ENCODE peak calls at places on chromosomes 4 and X, in six cellular contexts. O is heart left ventricle; D is astrocyte; G is lower lobe of right lung; Z is CD8-positive, alpha-beta T cell; S is choroid plexus epithelial cell. N is an unnamed sample.

GRCh38 chrX:153460826-153461225 is 9.6 kb downstream of the HAUS7 start:
- DNase-seq in Z (peak), S (peak), O (peak), G (peak), D (no peak), N (peak)

GRCh38 chr4:173217727-173218126 is 49.1 kb downstream of the GALNT7 start:
- DNase-seq in G (no peak), D (peak), O (no peak), Z (no peak), S (peak), N (peak)

GRCh38 chr4:8393593-8394038 is 46.9 kb downstream of the ACOX3 start:
- DNase-seq in Z (no peak), D (peak), S (peak), G (no peak), O (peak), N (peak)

GRCh38 chr4:103008875-103009729 is 10.4 kb downstream of the SLC9B1 start:
- DNase-seq in Z (peak), G (no peak), O (no peak), S (peak), D (peak), N (peak)

GRCh38 chr4:118352843-118353373 is at the start of gene PRSS12:
- DNase-seq in S (peak), Z (peak), G (peak), O (peak), D (peak), N (peak)

GRCh38 chrX:112056886-112057285 is 25.7 kb downstream of the TRPC5 start:
- DNase-seq in Z (no peak), D (no peak), O (no peak), G (no peak), S (no peak), N (no peak)

GRCh38 chrX:85309717-85310116 is 65.9 kb downstream of the ZNF711 start:
- DNase-seq in G (no peak), D (no peak), Z (no peak), O (no peak), S (no peak), N (no peak)

GRCh38 chr4:127162741-127163140 is 470.0 kb upstream of the INTU start:
- DNase-seq in S (peak), O (no peak), Z (no peak), D (peak), G (no peak), N (peak)

GRCh38 chr4:140137654-140138053 is 16.3 kb downstream of the MAML3 start:
- DNase-seq in G (no peak), Z (no peak), S (peak), O (no peak), D (peak), N (no peak)

GRCh38 chr4:52244773-52245360 is 193.8 kb downstream of the SPATA18 start:
- DNase-seq in Z (no peak), D (no peak), G (no peak), S (no peak), O (no peak), N (no peak)

GRCh38 chr4:139084425-139085093 is 69.0 kb downstream of the NOCT start:
- DNase-seq in G (no peak), D (no peak), Z (no peak), S (no peak), O (no peak), N (no peak)

GRCh38 chr4:150212927-150213326 is 134.7 kb downstream of the DCLK2 start:
- DNase-seq in D (no peak), S (no peak), Z (no peak), O (no peak), G (no peak), N (no peak)

GRCh38 chr4:141642711-141643110 is 6.3 kb downstream of the IL15 start:
- DNase-seq in O (no peak), G (no peak), S (no peak), D (no peak), Z (no peak), N (no peak)

GRCh38 chrX:68534696-68535095 is 35.8 kb downstream of the YIPF6 start:
- DNase-seq in G (no peak), S (no peak), O (no peak), Z (no peak), D (no peak), N (no peak)

GRCh38 chr4:48021086-48021485 is 4.5 kb downstream of the NIPAL1 start:
- DNase-seq in S (no peak), D (no peak), Z (no peak), O (no peak), G (no peak), N (no peak)

GRCh38 chr4:77120888-77121508 is 36.0 kb upstream of the CCNG2 start:
- DNase-seq in S (peak), O (no peak), Z (no peak), G (no peak), D (no peak), N (no peak)

GRCh38 chr4:113407409-113407808 is 354.1 kb downstream of the CAMK2D start:
- DNase-seq in G (no peak), S (no peak), Z (no peak), D (no peak), O (no peak), N (no peak)

GRCh38 chr4:78592104-78592783 is 40.7 kb downstream of the ANXA3 start:
- DNase-seq in O (no peak), Z (no peak), G (no peak), S (no peak), D (no peak), N (no peak)

GRCh38 chr4:101345596-101346311 is 1.6 kb downstream of the PPP3CA start:
- DNase-seq in S (peak), Z (peak), G (peak), D (no peak), O (peak), N (peak)

GRCh38 chr4:54092800-54093608 is 7.0 kb upstream of the GSX2 start:
- DNase-seq in Z (no peak), G (no peak), O (no peak), S (no peak), D (no peak), N (no peak)

GRCh38 chr4:147247577-147247976 is 233.3 kb upstream of the EDNRA start:
- DNase-seq in Z (no peak), O (no peak), G (no peak), D (no peak), S (peak), N (no peak)

GRCh38 chrX:72020788-72021187 is 110.1 kb downstream of the NHSL2 start:
- DNase-seq in S (no peak), Z (no peak), O (no peak), G (no peak), D (no peak), N (no peak)

GRCh38 chr4:184279496-184280082 is 61.9 kb upstream of the ENPP6 start:
- DNase-seq in O (no peak), S (peak), Z (no peak), D (no peak), G (no peak), N (no peak)

GRCh38 chr4:119286377-119287002 is 35.4 kb downstream of the FABP2 start:
- DNase-seq in G (no peak), O (no peak), D (peak), Z (peak), S (peak), N (peak)

GRCh38 chrX:119870626-119871131 is 854 bp downstream of the RNF113A start:
- DNase-seq in D (no peak), O (no peak), Z (peak), G (peak), S (no peak), N (peak)

GRCh38 chr4:8323947-8324555 is 54.5 kb downstream of the HTRA3 start:
- DNase-seq in S (no peak), D (no peak), Z (no peak), O (no peak), G (no peak), N (no peak)

N was measured in cardiac fibroblast.